ENCODE peak calls at places on chromosomes 2 and 18, in seven cellular contexts. U is cardiac fibroblast, H is GM23338, B is RWPE1, G is colonic mucosa, E is GM06990, J is body of pancreas. K is an unnamed sample.

GRCh38 chr18:2971741-2972552 is 41.0 kb downstream of the LPIN2 start:
- DNase-seq in H (no peak), G (no peak), J (peak), U (peak), B (no peak), E (peak), K (no peak)

GRCh38 chr2:469521-469920 is 181.6 kb upstream of the ALKAL2 start:
- DNase-seq in U (no peak), J (no peak), H (no peak), B (no peak), E (no peak), G (no peak), K (no peak)

GRCh38 chr18:40179647-40180175 is 1775.3 kb upstream of the PIK3C3 start:
- DNase-seq in E (no peak), B (no peak), U (no peak), G (no peak), J (no peak), H (peak), K (no peak)

GRCh38 chr2:96208144-96209010 is at the start of gene STARD7:
- DNase-seq in H (peak), B (peak), G (peak), E (peak), U (peak), J (peak), K (peak)

GRCh38 chr2:27118525-27119329 is at the start of gene CGREF1:
- DNase-seq in B (peak), G (no peak), J (no peak), H (peak), E (no peak), U (no peak), K (no peak)

GRCh38 chr2:79935771-79936657 is 368.5 kb downstream of the LRRTM1 start:
- DNase-seq in G (peak), E (no peak), J (peak), U (peak), H (peak), B (peak), K (peak)

GRCh38 chr18:47149457-47150028 is 757 bp downstream of the HDHD2 start:
- DNase-seq in H (peak), U (no peak), B (no peak), G (peak), E (no peak), J (no peak), K (no peak)

GRCh38 chr2:216633616-216634316 is 546 bp downstream of the IGFBP2 start:
- DNase-seq in H (peak), G (peak), B (no peak), E (no peak), J (no peak), U (no peak), K (no peak)

GRCh38 chr2:217797661-217798069 is 205.1 kb downstream of the TNS1 start:
- DNase-seq in J (peak), H (no peak), E (no peak), G (peak), U (no peak), B (peak), K (no peak)

GRCh38 chr2:150141241-150142001 is 346.0 kb downstream of the RND3 start:
- DNase-seq in H (no peak), B (no peak), G (no peak), U (peak), J (no peak), E (no peak), K (peak)

GRCh38 chr2:233365861-233366520 is 11.7 kb downstream of the DGKD start:
- DNase-seq in J (no peak), G (no peak), U (no peak), H (no peak), B (no peak), E (no peak), K (no peak)

GRCh38 chr2:42086500-42086953 is 38.7 kb downstream of the PKDCC start:
- DNase-seq in J (peak), E (no peak), H (peak), B (peak), U (peak), G (peak), K (peak)

GRCh38 chr2:233466991-233467603 is 99.5 kb downstream of the USP40 start:
- DNase-seq in G (no peak), E (no peak), H (no peak), U (no peak), B (no peak), J (no peak), K (no peak)

GRCh38 chr2:178715366-178715765 is 91.9 kb downstream of the TTN start:
- DNase-seq in E (no peak), H (no peak), J (no peak), B (no peak), G (no peak), U (no peak), K (no peak)

GRCh38 chr2:6986251-6986893 is 69.2 kb downstream of the RNF144A start:
- DNase-seq in H (peak), J (peak), E (no peak), U (peak), B (no peak), G (no peak), K (no peak)

GRCh38 chr18:8176554-8176953 is 432.7 kb upstream of the RAB12 start:
- DNase-seq in H (peak), B (no peak), G (no peak), J (peak), U (peak), E (no peak), K (no peak)

GRCh38 chr2:153873062-153874048 is 1.6 kb downstream of the GALNT13 start:
- DNase-seq in H (peak), U (no peak), J (no peak), G (no peak), E (no peak), B (no peak), K (no peak)

GRCh38 chr2:161246301-161246700 is 61.9 kb upstream of the PSMD14 start:
- DNase-seq in G (no peak), H (peak), U (no peak), B (no peak), J (no peak), E (no peak), K (no peak)

GRCh38 chr2:161245671-161246070 is 62.6 kb upstream of the PSMD14 start:
- DNase-seq in U (no peak), G (no peak), H (no peak), J (no peak), E (no peak), B (no peak), K (no peak)

GRCh38 chr2:161245237-161245505 is 63.1 kb upstream of the PSMD14 start:
- DNase-seq in H (no peak), G (no peak), U (no peak), B (no peak), J (no peak), E (no peak), K (no peak)

DNA sequence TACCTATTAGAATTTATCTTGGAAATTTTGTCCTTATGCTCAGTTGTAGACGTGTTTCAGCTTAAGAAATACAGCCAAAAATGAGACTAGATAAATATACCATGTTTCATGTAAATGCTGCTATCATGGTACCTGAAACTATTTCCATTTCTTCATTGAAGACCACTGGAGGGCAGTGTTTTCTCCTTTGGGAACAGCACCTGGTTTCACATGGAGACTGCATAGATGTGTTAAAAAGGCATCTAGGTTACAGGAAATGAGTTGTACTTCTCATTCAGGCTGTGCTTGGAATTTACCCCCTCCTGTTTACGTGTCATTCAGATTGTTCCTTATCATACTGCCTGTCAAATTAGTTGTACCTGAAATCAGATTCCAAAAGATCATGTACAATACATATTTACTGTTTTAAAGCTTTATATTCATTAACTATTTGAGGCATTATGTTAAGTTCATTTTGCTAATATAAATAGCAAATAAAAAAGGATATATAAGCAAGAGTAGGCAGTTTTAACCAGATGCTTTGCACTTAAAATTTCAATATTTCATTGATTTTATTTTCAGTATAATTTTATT is 57.3 kb upstream of the PSMD14 start:
- DNase-seq in B (peak), E (peak), J (peak), U (peak), G (no peak), H (peak), K (peak)
- TF ChIP-seq CTCF in B (peak), E (peak), J (peak), U (peak), G (peak), H (peak), K (peak)

GRCh38 chr2:15355386-15355785 is 205.7 kb downstream of the NBAS start:
- DNase-seq in E (no peak), H (no peak), U (no peak), B (no peak), G (no peak), J (no peak), K (no peak)
- TF ChIP-seq CTCF in E (no peak), H (no peak), U (no peak), B (no peak), G (no peak), J (no peak), K (no peak)

DNA sequence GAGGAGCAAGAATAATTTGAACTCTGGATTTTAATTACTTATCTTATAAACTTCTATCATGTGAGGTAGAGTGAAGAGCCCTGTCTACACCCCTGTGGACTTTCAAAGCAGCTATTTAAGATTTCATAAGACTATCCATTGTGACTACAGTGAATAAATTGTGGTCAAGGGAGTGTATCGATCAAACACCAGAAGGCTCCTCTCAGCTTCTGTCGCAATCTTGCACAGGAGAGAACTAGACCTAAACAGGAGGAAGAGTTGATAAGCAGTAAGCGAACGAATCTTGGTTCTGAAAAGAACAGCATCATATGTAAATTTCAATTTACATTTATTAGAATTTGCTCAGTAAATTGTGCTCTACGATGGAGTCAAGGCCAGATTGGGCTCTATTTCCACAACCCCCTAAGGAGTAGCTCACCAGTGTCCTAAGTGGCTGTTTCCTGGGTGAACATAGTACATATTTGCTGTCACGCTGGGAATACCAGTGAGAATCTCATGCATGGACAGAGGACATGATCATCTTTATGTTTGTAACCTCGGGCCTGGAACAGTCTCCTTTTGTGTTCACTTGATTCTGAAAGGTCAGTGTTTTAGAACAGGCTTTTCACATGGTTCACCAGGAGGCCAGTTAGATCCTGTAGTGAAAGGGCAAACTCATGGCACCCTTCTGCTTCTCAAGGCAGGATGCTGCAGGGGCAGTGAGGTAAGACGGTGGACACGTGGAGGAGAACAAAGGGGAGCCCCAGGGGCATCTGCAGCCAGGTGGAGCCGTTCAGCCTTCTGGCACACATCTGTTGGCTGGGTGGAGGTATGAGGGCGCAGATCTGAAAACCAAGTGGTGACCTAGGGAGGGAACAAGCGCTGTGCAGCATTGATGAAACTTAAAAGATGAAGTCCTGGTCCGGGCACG is 33.3 kb downstream of the NPAS2 start:
- DNase-seq in B (no peak), H (peak), E (no peak), G (no peak), U (peak), J (no peak), K (no peak)
- TF ChIP-seq CTCF in B (no peak), H (peak), E (no peak), G (no peak), U (no peak), J (no peak), K (no peak)

GRCh38 chr2:221374234-221374633 is 197.9 kb downstream of the EPHA4 start:
- DNase-seq in J (no peak), H (no peak), G (no peak), E (no peak), B (no peak), U (no peak), K (no peak)

GRCh38 chr2:221370076-221370941 is 201.8 kb downstream of the EPHA4 start:
- DNase-seq in G (no peak), U (no peak), E (no peak), H (no peak), B (no peak), J (no peak), K (no peak)

GRCh38 chr2:221370942-221371221 is 201.2 kb downstream of the EPHA4 start:
- DNase-seq in G (no peak), H (no peak), J (no peak), E (no peak), U (no peak), B (no peak), K (no peak)

GRCh38 chr2:221371347-221371746 is 200.8 kb downstream of the EPHA4 start:
- DNase-seq in H (no peak), J (no peak), U (no peak), B (no peak), G (no peak), E (no peak), K (no peak)

GRCh38 chr2:221372156-221372870 is 199.8 kb downstream of the EPHA4 start:
- DNase-seq in U (no peak), G (no peak), E (no peak), H (peak), B (no peak), J (no peak), K (no peak)
- TF ChIP-seq CTCF in U (no peak), G (no peak), E (no peak), H (peak), B (no peak), J (no peak), K (peak)

GRCh38 chr2:199603748-199604291 is 146.1 kb upstream of the SATB2 start:
- DNase-seq in J (no peak), B (no peak), E (no peak), H (peak), U (no peak), G (no peak), K (no peak)

GRCh38 chr2:199602271-199602895 is 144.6 kb upstream of the SATB2 start:
- DNase-seq in G (peak), E (no peak), J (no peak), H (peak), U (no peak), B (no peak), K (no peak)

GRCh38 chr2:199607914-199608313 is 150.2 kb upstream of the SATB2 start:
- DNase-seq in B (no peak), H (no peak), E (no peak), G (no peak), U (no peak), J (no peak), K (no peak)

GRCh38 chr2:199602896-199603482 is 145.2 kb upstream of the SATB2 start:
- DNase-seq in U (no peak), E (no peak), B (no peak), J (no peak), H (no peak), G (no peak), K (no peak)

DNA sequence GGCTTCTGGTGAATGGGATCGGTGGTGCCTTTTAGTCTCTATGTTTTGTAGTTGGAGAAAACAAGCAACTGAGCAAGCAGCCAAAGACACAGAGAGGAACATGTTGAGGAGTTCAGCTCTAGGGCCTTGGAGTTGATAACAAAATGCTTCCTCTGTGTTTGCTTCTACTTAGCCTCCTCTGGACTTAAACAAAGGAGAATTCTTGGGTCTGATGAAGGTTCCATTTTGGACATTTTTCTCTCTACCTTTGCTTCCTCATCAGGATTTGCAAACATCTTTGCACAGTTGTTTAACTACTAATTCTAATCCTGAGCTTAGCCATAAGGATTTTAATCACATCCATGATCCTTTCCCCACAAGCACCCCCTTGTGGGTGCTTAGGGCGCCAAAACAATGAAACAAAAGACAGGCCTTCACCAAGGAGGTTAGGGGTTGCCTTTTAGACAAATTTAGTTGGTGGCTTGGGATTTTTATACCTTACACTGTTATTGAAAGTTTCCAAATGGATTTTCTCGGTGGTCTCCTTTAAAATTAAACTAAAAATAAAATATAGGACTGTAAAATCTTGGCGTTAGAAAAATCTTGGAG is 148.5 kb upstream of the SATB2 start:
- DNase-seq in B (no peak), G (no peak), H (peak), U (no peak), J (no peak), E (no peak), K (no peak)
- TF ChIP-seq CTCF in B (no peak), G (no peak), H (peak), U (peak), J (no peak), E (peak), K (no peak)

GRCh38 chr18:75309564-75309963 is 99.0 kb downstream of the TSHZ1 start:
- DNase-seq in H (peak), U (no peak), E (no peak), G (no peak), B (no peak), J (no peak), K (no peak)
- TF ChIP-seq CTCF in H (peak), U (no peak), E (no peak), G (no peak), B (no peak), J (no peak), K (no peak)

GRCh38 chr2:221753401-221753800 is 181.3 kb upstream of the EPHA4 start:
- DNase-seq in G (no peak), U (no peak), B (no peak), E (no peak), H (no peak), J (no peak), K (no peak)
- TF ChIP-seq CTCF in G (no peak), U (no peak), B (no peak), E (no peak), H (no peak), J (no peak), K (no peak)

DNA sequence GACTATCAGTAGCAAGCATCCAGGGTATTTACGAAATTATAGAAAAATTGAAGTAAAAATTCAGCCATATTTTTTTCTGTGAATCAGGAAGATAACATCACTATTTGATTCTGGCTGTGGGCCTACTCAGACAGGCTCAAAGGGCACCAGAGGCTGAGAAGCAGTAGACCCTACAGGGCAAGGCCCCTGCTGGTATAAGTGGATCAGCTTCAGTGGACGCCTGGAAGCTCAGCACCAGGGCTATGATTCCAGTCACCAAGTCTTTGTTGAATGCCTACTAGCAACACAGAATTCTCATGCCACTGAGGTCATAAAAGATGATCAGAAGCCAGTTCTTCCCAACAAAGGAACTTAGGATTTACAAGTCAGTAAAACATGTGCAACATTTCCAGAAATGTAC is 133.8 kb downstream of the CCBE1 start:
- DNase-seq in U (no peak), J (no peak), H (no peak), B (no peak), E (no peak), G (no peak), K (no peak)
- TF ChIP-seq CTCF in U (no peak), J (no peak), H (no peak), B (no peak), E (no peak), G (no peak), K (no peak)

GRCh38 chr2:158967731-158968395 is 577 bp upstream of the TANC1 start:
- DNase-seq in E (no peak), G (peak), B (no peak), H (peak), U (peak), J (peak), K (peak)
- TF ChIP-seq CTCF in E (no peak), G (no peak), B (no peak), H (no peak), U (no peak), J (no peak), K (no peak)

GRCh38 chr2:232329716-232330067 is 48.9 kb upstream of the ALPP start:
- DNase-seq in J (no peak), G (no peak), B (no peak), E (no peak), U (no peak), H (no peak), K (no peak)

GRCh38 chr2:232328516-232329460 is 49.8 kb upstream of the ALPP start:
- DNase-seq in B (no peak), G (no peak), U (no peak), E (no peak), H (no peak), J (no peak), K (no peak)

GRCh38 chr2:232327089-232328037 is 51.2 kb upstream of the ALPP start:
- DNase-seq in J (peak), G (peak), H (peak), E (peak), B (no peak), U (peak), K (peak)

GRCh38 chr2:232330068-232330999 is 48.2 kb upstream of the ALPP start:
- DNase-seq in U (no peak), E (no peak), G (no peak), J (no peak), H (peak), B (no peak), K (no peak)

GRCh38 chr2:232328038-232328435 is 50.5 kb upstream of the ALPP start:
- DNase-seq in J (no peak), B (no peak), G (no peak), U (no peak), E (no peak), H (no peak), K (no peak)
- TF ChIP-seq CTCF in J (no peak), B (no peak), G (no peak), U (no peak), E (peak), H (peak), K (no peak)

K was measured in HFFc6.